ENCODE peak calls at places on chromosomes 6 and 20, in eight cellular contexts. One of them, this sample, is unnamed.

GRCh38 chr6:77245026-77245425 is 218.3 kb downstream of the HTR1B start:
- DNase-seq in germinal center: no peak
- DNase-seq in stimulated activated naive CD8-positive, alpha-beta T cell treated with anti-CD3 and anti-CD28 coated beads, Interleukin-15, Interleukin-2, amounts not matched to agents 100 U/mL and 50 U/mL, for 24 hours: no peak
- DNase-seq in Ammon's horn: no peak
- DNase-seq in heart left ventricle: no peak
- DNase-seq in CD8-positive, alpha-beta T cell: no peak
- DNase-seq in fibroblast of mammary gland: peak
- DNase-seq in NCI-H1092: no peak
- DNase-seq in this sample: no peak

GRCh38 chr20:32965115-32965514 is 39.1 kb downstream of the SUN5 start:
- DNase-seq in NCI-H1092: no peak
- DNase-seq in heart left ventricle: no peak
- DNase-seq in stimulated activated naive CD8-positive, alpha-beta T cell treated with anti-CD3 and anti-CD28 coated beads, Interleukin-15, Interleukin-2, amounts not matched to agents 100 U/mL and 50 U/mL, for 24 hours: no peak
- DNase-seq in CD8-positive, alpha-beta T cell: peak
- DNase-seq in germinal center: no peak
- DNase-seq in Ammon's horn: no peak
- DNase-seq in fibroblast of mammary gland: no peak
- DNase-seq in this sample: no peak

GRCh38 chr6:51098801-51099200 is 280.1 kb downstream of the TFAP2B start:
- DNase-seq in heart left ventricle: no peak
- DNase-seq in stimulated activated naive CD8-positive, alpha-beta T cell treated with anti-CD3 and anti-CD28 coated beads, Interleukin-15, Interleukin-2, amounts not matched to agents 100 U/mL and 50 U/mL, for 24 hours: no peak
- DNase-seq in NCI-H1092: no peak
- DNase-seq in Ammon's horn: no peak
- DNase-seq in CD8-positive, alpha-beta T cell: no peak
- DNase-seq in fibroblast of mammary gland: peak
- DNase-seq in germinal center: no peak
- DNase-seq in this sample: no peak

GRCh38 chr6:27374824-27375612 is 13.5 kb upstream of the ZNF391 start:
- DNase-seq in NCI-H1092: peak
- DNase-seq in heart left ventricle: peak
- DNase-seq in germinal center: peak
- DNase-seq in fibroblast of mammary gland: peak
- DNase-seq in Ammon's horn: peak
- DNase-seq in CD8-positive, alpha-beta T cell: peak
- DNase-seq in stimulated activated naive CD8-positive, alpha-beta T cell treated with anti-CD3 and anti-CD28 coated beads, Interleukin-15, Interleukin-2, amounts not matched to agents 100 U/mL and 50 U/mL, for 24 hours: peak
- DNase-seq in this sample: peak

GRCh38 chr20:1185781-1186334 is 1.1 kb upstream of the TMEM74B start:
- DNase-seq in NCI-H1092: peak
- DNase-seq in Ammon's horn: peak
- DNase-seq in germinal center: peak
- DNase-seq in CD8-positive, alpha-beta T cell: no peak
- DNase-seq in fibroblast of mammary gland: peak
- DNase-seq in stimulated activated naive CD8-positive, alpha-beta T cell treated with anti-CD3 and anti-CD28 coated beads, Interleukin-15, Interleukin-2, amounts not matched to agents 100 U/mL and 50 U/mL, for 24 hours: peak
- DNase-seq in heart left ventricle: peak
- DNase-seq in this sample: peak

GRCh38 chr6:121748850-121749249 is 313.4 kb downstream of the GJA1 start:
- DNase-seq in CD8-positive, alpha-beta T cell: no peak
- DNase-seq in Ammon's horn: no peak
- DNase-seq in stimulated activated naive CD8-positive, alpha-beta T cell treated with anti-CD3 and anti-CD28 coated beads, Interleukin-15, Interleukin-2, amounts not matched to agents 100 U/mL and 50 U/mL, for 24 hours: no peak
- DNase-seq in heart left ventricle: no peak
- DNase-seq in fibroblast of mammary gland: no peak
- DNase-seq in NCI-H1092: no peak
- DNase-seq in germinal center: no peak
- DNase-seq in this sample: no peak

GRCh38 chr6:2773450-2773849 is 8.3 kb downstream of the WRNIP1 start:
- DNase-seq in CD8-positive, alpha-beta T cell: no peak
- DNase-seq in NCI-H1092: no peak
- DNase-seq in stimulated activated naive CD8-positive, alpha-beta T cell treated with anti-CD3 and anti-CD28 coated beads, Interleukin-15, Interleukin-2, amounts not matched to agents 100 U/mL and 50 U/mL, for 24 hours: no peak
- DNase-seq in germinal center: no peak
- DNase-seq in heart left ventricle: no peak
- DNase-seq in Ammon's horn: no peak
- DNase-seq in fibroblast of mammary gland: no peak
- DNase-seq in this sample: no peak

GRCh38 chr20:44683263-44684046 is 31.7 kb upstream of the CCN5 start:
- DNase-seq in CD8-positive, alpha-beta T cell: peak
- DNase-seq in heart left ventricle: no peak
- DNase-seq in germinal center: peak
- DNase-seq in Ammon's horn: peak
- DNase-seq in fibroblast of mammary gland: no peak
- DNase-seq in stimulated activated naive CD8-positive, alpha-beta T cell treated with anti-CD3 and anti-CD28 coated beads, Interleukin-15, Interleukin-2, amounts not matched to agents 100 U/mL and 50 U/mL, for 24 hours: peak
- DNase-seq in NCI-H1092: peak
- DNase-seq in this sample: no peak

GRCh38 chr20:22560817-22561216 is 23.6 kb downstream of the FOXA2 start:
- DNase-seq in heart left ventricle: no peak
- DNase-seq in stimulated activated naive CD8-positive, alpha-beta T cell treated with anti-CD3 and anti-CD28 coated beads, Interleukin-15, Interleukin-2, amounts not matched to agents 100 U/mL and 50 U/mL, for 24 hours: no peak
- DNase-seq in NCI-H1092: no peak
- DNase-seq in Ammon's horn: no peak
- DNase-seq in fibroblast of mammary gland: no peak
- DNase-seq in germinal center: no peak
- DNase-seq in CD8-positive, alpha-beta T cell: no peak
- DNase-seq in this sample: no peak

GRCh38 chr6:169725270-169726048 is 1.2 kb upstream of the PHF10 start:
- DNase-seq in CD8-positive, alpha-beta T cell: no peak
- DNase-seq in heart left ventricle: peak
- DNase-seq in stimulated activated naive CD8-positive, alpha-beta T cell treated with anti-CD3 and anti-CD28 coated beads, Interleukin-15, Interleukin-2, amounts not matched to agents 100 U/mL and 50 U/mL, for 24 hours: peak
- DNase-seq in Ammon's horn: peak
- DNase-seq in fibroblast of mammary gland: peak
- DNase-seq in NCI-H1092: no peak
- DNase-seq in germinal center: peak
- DNase-seq in this sample: peak

GRCh38 chr6:161434331-161434730 is 160.5 kb upstream of the AGPAT4 start:
- DNase-seq in NCI-H1092: no peak
- DNase-seq in heart left ventricle: peak
- DNase-seq in CD8-positive, alpha-beta T cell: no peak
- DNase-seq in fibroblast of mammary gland: peak
- DNase-seq in stimulated activated naive CD8-positive, alpha-beta T cell treated with anti-CD3 and anti-CD28 coated beads, Interleukin-15, Interleukin-2, amounts not matched to agents 100 U/mL and 50 U/mL, for 24 hours: no peak
- DNase-seq in Ammon's horn: peak
- DNase-seq in germinal center: no peak
- DNase-seq in this sample: no peak

GRCh38 chr6:121764493-121764892 is 329.0 kb downstream of the GJA1 start:
- DNase-seq in CD8-positive, alpha-beta T cell: no peak
- DNase-seq in germinal center: no peak
- DNase-seq in stimulated activated naive CD8-positive, alpha-beta T cell treated with anti-CD3 and anti-CD28 coated beads, Interleukin-15, Interleukin-2, amounts not matched to agents 100 U/mL and 50 U/mL, for 24 hours: no peak
- DNase-seq in fibroblast of mammary gland: no peak
- DNase-seq in Ammon's horn: no peak
- DNase-seq in NCI-H1092: no peak
- DNase-seq in heart left ventricle: no peak
- DNase-seq in this sample: no peak

GRCh38 chr20:41030536-41031242 is 2.1 kb downstream of the TOP1 start:
- DNase-seq in heart left ventricle: no peak
- DNase-seq in stimulated activated naive CD8-positive, alpha-beta T cell treated with anti-CD3 and anti-CD28 coated beads, Interleukin-15, Interleukin-2, amounts not matched to agents 100 U/mL and 50 U/mL, for 24 hours: no peak
- DNase-seq in fibroblast of mammary gland: peak
- DNase-seq in Ammon's horn: peak
- DNase-seq in CD8-positive, alpha-beta T cell: no peak
- DNase-seq in germinal center: no peak
- DNase-seq in NCI-H1092: no peak
- DNase-seq in this sample: no peak

GRCh38 chr20:6769953-6770831 is 2.7 kb downstream of the BMP2 start:
- DNase-seq in CD8-positive, alpha-beta T cell: no peak
- DNase-seq in germinal center: no peak
- DNase-seq in NCI-H1092: no peak
- DNase-seq in fibroblast of mammary gland: no peak
- DNase-seq in stimulated activated naive CD8-positive, alpha-beta T cell treated with anti-CD3 and anti-CD28 coated beads, Interleukin-15, Interleukin-2, amounts not matched to agents 100 U/mL and 50 U/mL, for 24 hours: no peak
- DNase-seq in heart left ventricle: peak
- DNase-seq in Ammon's horn: no peak
- DNase-seq in this sample: peak

GRCh38 chr6:36368921-36369880 is 18.3 kb downstream of the ETV7 start:
- DNase-seq in Ammon's horn: no peak
- DNase-seq in heart left ventricle: no peak
- DNase-seq in stimulated activated naive CD8-positive, alpha-beta T cell treated with anti-CD3 and anti-CD28 coated beads, Interleukin-15, Interleukin-2, amounts not matched to agents 100 U/mL and 50 U/mL, for 24 hours: no peak
- DNase-seq in germinal center: no peak
- DNase-seq in CD8-positive, alpha-beta T cell: no peak
- DNase-seq in fibroblast of mammary gland: peak
- DNase-seq in NCI-H1092: peak
- DNase-seq in this sample: no peak

GRCh38 chr20:32960222-32960518 is 44.1 kb downstream of the SUN5 start:
- DNase-seq in germinal center: no peak
- DNase-seq in CD8-positive, alpha-beta T cell: no peak
- DNase-seq in fibroblast of mammary gland: no peak
- DNase-seq in NCI-H1092: no peak
- DNase-seq in stimulated activated naive CD8-positive, alpha-beta T cell treated with anti-CD3 and anti-CD28 coated beads, Interleukin-15, Interleukin-2, amounts not matched to agents 100 U/mL and 50 U/mL, for 24 hours: no peak
- DNase-seq in heart left ventricle: no peak
- DNase-seq in Ammon's horn: no peak
- DNase-seq in this sample: no peak

GRCh38 chr6:161459008-161459407 is 185.1 kb upstream of the AGPAT4 start:
- DNase-seq in Ammon's horn: no peak
- DNase-seq in CD8-positive, alpha-beta T cell: no peak
- DNase-seq in fibroblast of mammary gland: no peak
- DNase-seq in heart left ventricle: no peak
- DNase-seq in NCI-H1092: no peak
- DNase-seq in germinal center: no peak
- DNase-seq in stimulated activated naive CD8-positive, alpha-beta T cell treated with anti-CD3 and anti-CD28 coated beads, Interleukin-15, Interleukin-2, amounts not matched to agents 100 U/mL and 50 U/mL, for 24 hours: no peak
- DNase-seq in this sample: no peak

GRCh38 chr6:143940011-143940597 is 68.0 kb downstream of the PLAGL1 start:
- DNase-seq in Ammon's horn: no peak
- DNase-seq in fibroblast of mammary gland: peak
- DNase-seq in stimulated activated naive CD8-positive, alpha-beta T cell treated with anti-CD3 and anti-CD28 coated beads, Interleukin-15, Interleukin-2, amounts not matched to agents 100 U/mL and 50 U/mL, for 24 hours: peak
- DNase-seq in NCI-H1092: no peak
- DNase-seq in germinal center: peak
- DNase-seq in CD8-positive, alpha-beta T cell: peak
- DNase-seq in heart left ventricle: no peak
- DNase-seq in this sample: peak

GRCh38 chr6:2482773-2483172 is 237.4 kb upstream of the GMDS start:
- DNase-seq in fibroblast of mammary gland: no peak
- DNase-seq in heart left ventricle: no peak
- DNase-seq in CD8-positive, alpha-beta T cell: no peak
- DNase-seq in germinal center: no peak
- DNase-seq in NCI-H1092: no peak
- DNase-seq in stimulated activated naive CD8-positive, alpha-beta T cell treated with anti-CD3 and anti-CD28 coated beads, Interleukin-15, Interleukin-2, amounts not matched to agents 100 U/mL and 50 U/mL, for 24 hours: no peak
- DNase-seq in Ammon's horn: no peak
- DNase-seq in this sample: no peak

GRCh38 chr6:161511455-161512159 is 237.7 kb upstream of the AGPAT4 start:
- DNase-seq in NCI-H1092: no peak
- DNase-seq in stimulated activated naive CD8-positive, alpha-beta T cell treated with anti-CD3 and anti-CD28 coated beads, Interleukin-15, Interleukin-2, amounts not matched to agents 100 U/mL and 50 U/mL, for 24 hours: no peak
- DNase-seq in Ammon's horn: peak
- DNase-seq in CD8-positive, alpha-beta T cell: no peak
- DNase-seq in heart left ventricle: no peak
- DNase-seq in germinal center: no peak
- DNase-seq in fibroblast of mammary gland: no peak
- DNase-seq in this sample: no peak

GRCh38 chr6:154532426-154532825 is 21.9 kb upstream of the CNKSR3 start:
- DNase-seq in heart left ventricle: no peak
- DNase-seq in NCI-H1092: no peak
- DNase-seq in stimulated activated naive CD8-positive, alpha-beta T cell treated with anti-CD3 and anti-CD28 coated beads, Interleukin-15, Interleukin-2, amounts not matched to agents 100 U/mL and 50 U/mL, for 24 hours: no peak
- DNase-seq in germinal center: no peak
- DNase-seq in CD8-positive, alpha-beta T cell: no peak
- DNase-seq in Ammon's horn: no peak
- DNase-seq in fibroblast of mammary gland: no peak
- DNase-seq in this sample: peak

GRCh38 chr6:157644043-157644810 is 178.8 kb upstream of the SNX9 start:
- DNase-seq in NCI-H1092: no peak
- DNase-seq in germinal center: no peak
- DNase-seq in stimulated activated naive CD8-positive, alpha-beta T cell treated with anti-CD3 and anti-CD28 coated beads, Interleukin-15, Interleukin-2, amounts not matched to agents 100 U/mL and 50 U/mL, for 24 hours: peak
- DNase-seq in fibroblast of mammary gland: no peak
- DNase-seq in Ammon's horn: peak
- DNase-seq in CD8-positive, alpha-beta T cell: no peak
- DNase-seq in heart left ventricle: no peak
- DNase-seq in this sample: peak

GRCh38 chr6:1947922-1948321 is 297.5 kb downstream of the GMDS start:
- DNase-seq in stimulated activated naive CD8-positive, alpha-beta T cell treated with anti-CD3 and anti-CD28 coated beads, Interleukin-15, Interleukin-2, amounts not matched to agents 100 U/mL and 50 U/mL, for 24 hours: no peak
- DNase-seq in heart left ventricle: no peak
- DNase-seq in germinal center: no peak
- DNase-seq in Ammon's horn: no peak
- DNase-seq in CD8-positive, alpha-beta T cell: no peak
- DNase-seq in NCI-H1092: no peak
- DNase-seq in fibroblast of mammary gland: no peak
- DNase-seq in this sample: no peak

GRCh38 chr6:13413906-13414555 is 73.4 kb downstream of the GFOD1 start:
- DNase-seq in fibroblast of mammary gland: no peak
- DNase-seq in Ammon's horn: peak
- DNase-seq in stimulated activated naive CD8-positive, alpha-beta T cell treated with anti-CD3 and anti-CD28 coated beads, Interleukin-15, Interleukin-2, amounts not matched to agents 100 U/mL and 50 U/mL, for 24 hours: no peak
- DNase-seq in CD8-positive, alpha-beta T cell: no peak
- DNase-seq in NCI-H1092: no peak
- DNase-seq in germinal center: no peak
- DNase-seq in heart left ventricle: no peak
- DNase-seq in this sample: no peak